ENCODE peak calls at places on chromosomes 16 and 17, in nine cellular contexts. Q, T, W, H, K, V, L, Y and R are unnamed samples.

GRCh38 chr17:45149669-45150603 is 1.7 kb downstream of the HEXIM1 start:
- DNase-seq in Q (peak), T (peak), W (peak), H (peak), K (peak), V (peak), L (peak), Y (peak), R (peak)

GRCh38 chr17:13557077-13557476 is 44.7 kb downstream of the HS3ST3A1 start:
- DNase-seq in Q (no peak), T (no peak), W (peak), H (no peak), K (no peak), V (peak), L (peak), Y (peak), R (no peak)

GRCh38 chr17:38431343-38432145 is 3.3 kb downstream of the ARHGAP23 start:
- DNase-seq in Q (no peak), T (no peak), W (no peak), H (no peak), K (no peak), V (no peak), L (no peak), Y (no peak), R (no peak)

GRCh38 chr17:80586464-80587228 is 42.0 kb downstream of the RPTOR start:
- DNase-seq in Q (peak), T (no peak), W (peak), H (no peak), K (no peak), V (no peak), L (peak), Y (no peak), R (peak)

GRCh38 chr17:2123467-2124251 is 68.8 kb downstream of the HIC1 start:
- DNase-seq in Q (peak), T (peak), W (peak), H (no peak), K (no peak), V (peak), L (peak), Y (peak), R (no peak)

GRCh38 chr17:36856169-36856568 is 81.1 kb upstream of the LHX1 start:
- DNase-seq in Q (no peak), T (no peak), W (no peak), H (no peak), K (no peak), V (no peak), L (no peak), Y (no peak), R (no peak)

GRCh38 chr17:82096709-82097186 is 1.3 kb downstream of the FASN start:
- DNase-seq in Q (no peak), T (no peak), W (no peak), H (no peak), K (no peak), V (no peak), L (no peak), Y (no peak), R (no peak)

GRCh38 chr16:27449434-27450188 is 47.6 kb downstream of the IL21R start:
- DNase-seq in Q (no peak), T (no peak), W (no peak), H (no peak), K (no peak), V (no peak), L (no peak), Y (no peak), R (no peak)

GRCh38 chr17:2931426-2931825 is 132.0 kb downstream of the OR1D5 start:
- DNase-seq in Q (no peak), T (no peak), W (no peak), H (no peak), K (no peak), V (no peak), L (no peak), Y (no peak), R (no peak)

GRCh38 chr17:21194688-21195087 is 19.3 kb downstream of the TMEM11 start:
- DNase-seq in Q (no peak), T (no peak), W (peak), H (peak), K (no peak), V (peak), L (peak), Y (no peak), R (no peak)

GRCh38 chr17:79959042-79959441 is 76.6 kb downstream of the TBC1D16 start:
- DNase-seq in Q (no peak), T (no peak), W (no peak), H (no peak), K (no peak), V (no peak), L (no peak), Y (no peak), R (no peak)

GRCh38 chr17:16870253-16871245 is 101.4 kb downstream of the TNFRSF13B start:
- DNase-seq in Q (no peak), T (no peak), W (no peak), H (no peak), K (peak), V (no peak), L (no peak), Y (no peak), R (no peak)

GRCh38 chr17:80703109-80703508 is 158.5 kb downstream of the RPTOR start:
- DNase-seq in Q (no peak), T (no peak), W (no peak), H (no peak), K (no peak), V (no peak), L (no peak), Y (no peak), R (no peak)

GRCh38 chr17:77618173-77618572 is 340.3 kb upstream of the TNRC6C start:
- DNase-seq in Q (no peak), T (no peak), W (no peak), H (no peak), K (no peak), V (no peak), L (no peak), Y (no peak), R (no peak)

GRCh38 chr17:65956814-65957213 is 235.1 kb downstream of the CEP112 start:
- DNase-seq in Q (no peak), T (no peak), W (no peak), H (no peak), K (no peak), V (no peak), L (peak), Y (no peak), R (no peak)

GRCh38 chr16:70018254-70018653 is 67.1 kb downstream of the CLEC18A start:
- DNase-seq in Q (no peak), T (no peak), W (no peak), H (no peak), K (no peak), V (peak), L (peak), Y (peak), R (peak)

DNA sequence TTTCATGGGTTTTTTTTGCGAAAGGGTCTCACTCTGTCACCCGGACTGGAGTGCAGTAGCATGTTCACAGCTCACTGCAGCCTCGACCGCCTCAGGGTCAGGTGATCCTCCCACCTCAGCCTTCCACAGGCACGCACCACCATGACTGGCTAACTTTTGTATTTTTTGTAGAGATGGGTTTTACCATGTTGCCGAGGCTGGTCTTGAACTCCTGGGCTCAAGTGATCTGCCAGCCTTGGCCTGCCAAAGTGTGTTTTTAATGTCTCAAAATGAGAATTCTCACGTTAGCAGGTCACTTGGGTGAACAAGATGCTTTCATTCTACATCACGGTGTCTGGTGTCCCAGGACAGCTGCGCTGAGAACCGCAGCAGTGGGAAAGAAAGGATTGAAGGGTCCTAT is 3.2 kb downstream of the FBXO31 start:
- DNase-seq in Q (no peak), T (no peak), W (no peak), H (peak), K (no peak), V (no peak), L (no peak), Y (no peak), R (no peak)
- H3K4me3 ChIP-seq in Q (peak), T (no peak), W (no peak), H (peak), K (peak), V (no peak), L (no peak), Y (peak), R (no peak)

GRCh38 chr16:21599994-21600773 is 807 bp downstream of the METTL9 start:
- DNase-seq in Q (peak), T (peak), W (peak), H (no peak), K (no peak), V (peak), L (peak), Y (peak), R (peak)
- TF ChIP-seq CTCF in Q (no peak), T (no peak), W (no peak), H (no peak), K (no peak), V (no peak), L (no peak), Y (no peak), R (no peak)

GRCh38 chr17:42094375-42095069 is 3.8 kb downstream of the ZNF385C start:
- DNase-seq in Q (no peak), T (no peak), W (no peak), H (no peak), K (no peak), V (no peak), L (no peak), Y (no peak), R (no peak)

GRCh38 chr17:42101513-42102292 is 3.4 kb upstream of the ZNF385C start:
- DNase-seq in Q (peak), T (peak), W (peak), H (peak), K (peak), V (peak), L (peak), Y (peak), R (peak)

GRCh38 chr17:42096360-42097111 is 1.7 kb downstream of the ZNF385C start:
- DNase-seq in Q (no peak), T (no peak), W (no peak), H (no peak), K (no peak), V (no peak), L (no peak), Y (no peak), R (no peak)

GRCh38 chr17:42098747-42099399 is 600 bp upstream of the ZNF385C start:
- DNase-seq in Q (no peak), T (no peak), W (no peak), H (no peak), K (no peak), V (no peak), L (no peak), Y (no peak), R (no peak)

GRCh38 chr17:42097691-42098661 is at the start of gene ZNF385C:
- DNase-seq in Q (no peak), T (no peak), W (no peak), H (no peak), K (no peak), V (no peak), L (no peak), Y (no peak), R (peak)
- H3K4me3 ChIP-seq in Q (no peak), T (no peak), W (no peak), H (no peak), K (peak), V (no peak), L (no peak), Y (no peak), R (no peak)

DNA sequence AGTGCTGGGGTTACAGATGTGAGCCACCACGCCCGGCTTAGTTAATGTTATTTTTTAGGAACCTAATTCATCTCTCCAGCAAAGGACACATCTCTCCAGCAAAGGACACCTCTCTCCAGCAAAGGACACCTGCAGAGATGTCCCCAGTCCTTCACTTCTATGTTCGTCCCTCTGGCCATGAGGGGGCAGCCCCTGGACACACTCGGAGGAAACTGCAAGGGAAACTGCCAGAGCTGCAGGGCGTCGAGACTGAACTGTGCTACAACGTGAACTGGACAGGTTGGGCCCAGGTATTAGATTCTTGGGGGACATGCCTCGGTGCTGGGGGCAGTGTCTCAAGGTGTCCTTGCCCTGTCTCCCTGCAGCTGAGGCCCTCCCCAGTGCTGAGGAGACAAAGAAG is 4.7 kb downstream of the PFAS start:
- DNase-seq in Q (no peak), T (peak), W (peak), H (no peak), K (no peak), V (peak), L (peak), Y (peak), R (no peak)
- TF ChIP-seq CTCF in Q (no peak), T (peak), W (peak), H (peak), K (no peak), V (peak), L (peak), Y (peak), R (no peak)

GRCh38 chr17:48701864-48702532 is 20.3 kb downstream of the PRAC1 start:
- DNase-seq in Q (no peak), T (no peak), W (no peak), H (no peak), K (no peak), V (no peak), L (no peak), Y (no peak), R (no peak)
- H3K4me3 ChIP-seq in Q (no peak), T (no peak), W (no peak), H (no peak), K (no peak), V (no peak), L (no peak), Y (no peak), R (no peak)

GRCh38 chr16:47045023-47045422 is 71.5 kb upstream of the DNAJA2 start:
- DNase-seq in Q (no peak), T (no peak), W (no peak), H (no peak), K (no peak), V (peak), L (peak), Y (peak), R (no peak)
- TF ChIP-seq CTCF in Q (no peak), T (no peak), W (no peak), H (no peak), K (peak), V (no peak), L (peak), Y (no peak), R (no peak)

GRCh38 chr17:63295288-63295687 is 150.8 kb downstream of the CYB561 start:
- DNase-seq in Q (no peak), T (no peak), W (no peak), H (no peak), K (no peak), V (no peak), L (no peak), Y (peak), R (no peak)
- H3K4me3 ChIP-seq in Q (no peak), T (no peak), W (no peak), H (no peak), K (no peak), V (no peak), L (no peak), Y (no peak), R (no peak)

GRCh38 chr16:56426585-56426984 is 1.2 kb upstream of the AMFR start:
- DNase-seq in Q (no peak), T (no peak), W (no peak), H (no peak), K (no peak), V (peak), L (no peak), Y (no peak), R (no peak)

GRCh38 chr16:56423584-56424403 is 1.6 kb downstream of the AMFR start:
- DNase-seq in Q (no peak), T (no peak), W (peak), H (no peak), K (no peak), V (peak), L (peak), Y (no peak), R (no peak)

GRCh38 chr16:56424404-56424765 is 960 bp downstream of the AMFR start:
- DNase-seq in Q (no peak), T (no peak), W (no peak), H (no peak), K (no peak), V (peak), L (no peak), Y (peak), R (no peak)

GRCh38 chr16:56424791-56425438 is 430 bp downstream of the AMFR start:
- DNase-seq in Q (peak), T (peak), W (peak), H (peak), K (peak), V (peak), L (peak), Y (peak), R (peak)

GRCh38 chr16:56425439-56425832 is at the start of gene AMFR:
- DNase-seq in Q (peak), T (peak), W (peak), H (peak), K (peak), V (peak), L (peak), Y (peak), R (peak)
- TF ChIP-seq CTCF in Q (peak), T (no peak), W (peak), H (peak), K (no peak), V (no peak), L (no peak), Y (peak), R (peak)